ENCODE peak calls at places on chromosomes 1 and 21, in four cellular contexts. C, M, A and T are unnamed samples. For H3K27me3, the result is how much of the 10 kb centered on the place peaks cover.

GRCh38 chr1:111705841-111706240 is 33.4 kb downstream of the INKA2 start:
- DNase-seq in M (no peak), C (no peak), A (peak), T (no peak)

GRCh38 chr1:67485046-67485811 is 55.0 kb upstream of the SERBP1 start:
- DNase-seq in C (no peak), M (no peak), A (no peak), T (no peak)

GRCh38 chr21:35563885-35564451 is 496.4 kb downstream of the SETD4 start:
- DNase-seq in M (no peak), C (no peak), A (peak), T (no peak)

GRCh38 chr1:52876843-52877242 is 34.3 kb downstream of the ZYG11A start:
- DNase-seq in C (no peak), A (no peak), M (no peak), T (no peak)

GRCh38 chr1:65623895-65624294 is 168.8 kb upstream of the PDE4B start:
- DNase-seq in C (no peak), A (no peak), M (no peak), T (no peak)

GRCh38 chr1:81424056-81424455 is 376.7 kb upstream of the ADGRL2 start:
- DNase-seq in A (no peak), M (no peak), C (no peak), T (no peak)

GRCh38 chr21:38170283-38170682 is 86.5 kb upstream of the KCNJ15 start:
- DNase-seq in C (no peak), A (no peak), M (peak), T (no peak)

GRCh38 chr1:221575605-221576004 is 166.3 kb downstream of the DUSP10 start:
- DNase-seq in A (no peak), C (no peak), M (no peak), T (no peak)

GRCh38 chr1:41501581-41501980 is 17.1 kb upstream of the EDN2 start:
- DNase-seq in C (no peak), M (no peak), A (no peak), T (no peak)

GRCh38 chr21:44449473-44450363 is 5.6 kb upstream of the LRRC3 start:
- DNase-seq in A (no peak), M (peak), C (no peak), T (no peak)

GRCh38 chr1:8705104-8705503 is 112.3 kb downstream of the RERE start:
- DNase-seq in C (no peak), A (no peak), M (no peak), T (no peak)

GRCh38 chr1:216794541-216795055 is 71.4 kb upstream of the ESRRG start:
- DNase-seq in M (no peak), C (no peak), A (no peak), T (no peak)

GRCh38 chr1:1535298-1535988 is 5.0 kb downstream of the TMEM240 start:
- DNase-seq in M (no peak), C (no peak), A (no peak), T (no peak)

GRCh38 chr1:73034255-73034654 is 751.9 kb upstream of the NEGR1 start:
- DNase-seq in M (no peak), C (no peak), A (no peak), T (no peak)

GRCh38 chr1:77951328-77951727 is 27.5 kb downstream of the FUBP1 start:
- DNase-seq in A (no peak), C (no peak), M (no peak), T (no peak)
- H3K27ac ChIP-seq in A (no peak), C (no peak), M (no peak), T (no peak)

DNA sequence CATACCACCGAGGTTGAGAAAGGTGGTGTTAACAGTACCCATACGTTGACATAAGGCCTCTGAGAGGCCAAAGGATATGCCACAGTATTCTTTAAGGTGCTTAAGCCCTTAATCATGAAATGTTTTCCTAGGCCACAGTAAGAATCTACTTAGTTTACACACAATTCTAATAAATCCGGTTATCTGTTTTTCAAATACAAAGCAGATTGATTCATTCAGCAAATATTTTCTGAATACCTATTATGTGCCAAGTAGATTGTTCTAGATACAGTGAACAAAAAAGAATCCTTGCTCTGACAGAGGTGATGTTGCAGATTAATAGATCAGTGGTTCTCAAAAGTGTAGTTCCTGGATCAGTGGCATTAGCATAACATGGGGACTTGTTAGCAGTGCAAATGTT is 61.5 kb downstream of the NFIA start:
- DNase-seq in A (no peak), M (no peak), C (no peak), T (no peak)
- H3K27me3 ChIP-seq in A (under half), M (under half), C (under half), T (under half)

DNA sequence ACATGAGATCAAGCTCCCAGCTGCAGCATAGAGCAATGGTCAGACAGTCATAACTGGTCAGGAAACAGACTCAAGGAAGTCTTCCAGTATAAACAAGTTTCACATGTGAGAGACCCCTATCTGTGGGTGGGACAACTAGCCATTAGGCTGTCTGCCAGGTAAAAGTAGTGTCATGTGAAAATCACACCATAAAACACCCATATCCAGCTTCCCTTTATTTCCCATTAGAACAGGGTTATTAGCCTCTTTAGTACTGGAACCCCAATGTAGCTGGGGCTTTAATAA is 426.7 kb downstream of the KCNT2 start:
- DNase-seq in C (no peak), M (no peak), A (no peak), T (no peak)
- H3K27ac ChIP-seq in C (no peak), M (no peak), A (no peak), T (no peak)

GRCh38 chr1:92556350-92556749 is 69.6 kb upstream of the GFI1 start:
- DNase-seq in A (no peak), M (no peak), C (no peak), T (no peak)
- H3K27me3 ChIP-seq in A (under half), M (under half), C (under half), T (under half)

GRCh38 chr1:6104631-6105030 is 58.9 kb downstream of the KCNAB2 start:
- DNase-seq in C (no peak), A (no peak), M (no peak), T (no peak)

GRCh38 chr1:6102227-6102845 is 56.6 kb downstream of the KCNAB2 start:
- DNase-seq in A (no peak), M (no peak), C (no peak), T (no peak)

GRCh38 chr1:6101826-6102225 is 56.1 kb downstream of the KCNAB2 start:
- DNase-seq in M (no peak), A (no peak), C (no peak), T (no peak)

GRCh38 chr1:6103854-6104530 is 58.3 kb downstream of the KCNAB2 start:
- DNase-seq in A (no peak), M (no peak), C (no peak), T (no peak)

GRCh38 chr1:6103111-6103853 is 57.6 kb downstream of the KCNAB2 start:
- DNase-seq in C (no peak), M (no peak), A (no peak), T (no peak)
- H3K27ac ChIP-seq in C (no peak), M (no peak), A (no peak), T (no peak)

DNA sequence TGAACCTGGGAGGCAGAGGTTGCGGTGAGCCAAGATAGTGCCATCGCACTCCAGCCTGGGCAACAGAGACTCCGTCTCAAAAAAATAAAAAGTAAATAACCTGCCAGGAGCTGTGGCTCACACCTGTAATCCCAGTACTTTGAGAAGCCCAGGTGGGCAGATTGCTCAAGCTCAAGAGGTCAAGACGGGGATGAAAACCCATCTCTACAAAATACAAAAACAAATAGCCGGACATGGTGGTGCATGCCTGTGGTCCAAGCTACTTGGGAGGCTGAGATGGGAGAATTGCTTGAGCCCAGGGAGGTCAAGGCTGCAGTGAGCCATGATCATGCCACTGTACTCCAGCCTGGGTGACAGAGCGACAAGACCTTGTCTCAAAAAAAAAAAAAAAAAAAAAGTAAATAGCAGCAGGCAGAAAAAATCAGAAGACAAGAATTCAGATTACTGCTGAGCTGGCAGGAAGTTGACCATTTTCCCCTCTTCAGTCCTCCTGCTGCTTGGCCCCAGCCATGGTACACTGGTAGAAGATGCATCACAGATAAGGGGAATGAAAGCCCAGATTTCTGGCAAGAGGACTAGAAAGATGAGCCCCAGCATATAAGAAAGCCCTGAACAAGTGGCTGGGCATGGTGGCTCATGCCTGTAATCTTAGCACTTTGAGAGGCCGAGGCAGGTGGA is 97.6 kb downstream of the TOMM20 start:
- DNase-seq in M (no peak), A (no peak), C (no peak), T (no peak)
- H3K27me3 ChIP-seq in M (under half), A (under half), C (under half), T (under half)